ENCODE peak calls at places on chromosomes 11 and 22, in four cellular contexts. W is sigmoid colon, M is IMR-90, H is uterus. Q is an unnamed sample.

GRCh38 chr11:66020618-66021357 is 5.5 kb downstream of the CATSPER1 start:
- DNase-seq in W (no peak), M (peak; percentile 79), H (no peak), Q (no peak)

GRCh38 chr22:47872761-47873535 is 1110.5 kb downstream of the TBC1D22A start:
- DNase-seq in M (no peak), W (no peak), H (no peak), Q (no peak)

GRCh38 chr11:10564692-10565318 is 3.7 kb downstream of the LYVE1 start:
- DNase-seq in M (no peak), H (no peak), W (no peak), Q (no peak)

GRCh38 chr11:61334434-61335354 is 1.7 kb downstream of the TKFC start:
- DNase-seq in W (peak; percentile 48), H (no peak), M (peak; percentile 57), Q (no peak)

GRCh38 chr11:94647926-94648325 is 80.8 kb downstream of the PIWIL4 start:
- DNase-seq in W (no peak), M (peak; percentile 20), H (peak; percentile 76), Q (no peak)

GRCh38 chr22:47047321-47048122 is 285.1 kb downstream of the TBC1D22A start:
- DNase-seq in M (no peak), H (no peak), W (peak; percentile 41), Q (no peak)

GRCh38 chr11:104883342-104883741 is 14.9 kb downstream of the CASP12 start:
- DNase-seq in M (no peak), H (no peak), W (no peak), Q (no peak)

GRCh38 chr11:69837791-69838190 is 18.6 kb upstream of the FGF3 start:
- DNase-seq in W (peak; percentile 20), H (no peak), M (no peak), Q (no peak)

GRCh38 chr11:37505406-37505805 is 907.4 kb upstream of the RAG2 start:
- DNase-seq in H (no peak), M (no peak), W (no peak), Q (no peak)

DNA sequence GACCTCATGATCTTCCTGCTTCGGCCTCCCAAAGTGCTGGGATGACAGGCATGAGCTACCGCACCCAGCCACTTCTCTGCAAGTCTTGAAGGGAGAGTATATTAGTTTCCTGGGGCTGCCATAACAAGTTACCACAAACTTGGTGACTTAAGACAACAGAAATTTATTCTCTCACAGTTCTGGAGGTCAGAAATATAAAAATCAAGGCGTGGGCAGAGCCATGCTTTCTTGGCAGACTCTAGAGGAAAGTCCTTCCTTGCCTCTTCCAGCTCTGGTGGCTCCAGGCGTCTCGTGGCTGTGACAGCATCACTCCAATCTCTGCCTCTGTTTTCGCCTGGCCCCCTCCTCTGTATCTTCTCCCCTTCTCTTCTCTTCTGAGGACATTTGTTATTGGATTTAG is 110.2 kb upstream of the NAV2 start:
- DNase-seq in M (no peak), H (no peak), W (no peak), Q (no peak)
- H3K4me1 ChIP-seq in M (peaks cover 18% of the 10 kb centered on the region), H (no peaks in the 10 kb centered on the region), W (peaks cover 24% of the 10 kb centered on the region), Q (no peaks in the 10 kb centered on the region)

GRCh38 chr11:57787920-57788716 is 26.5 kb downstream of the CTNND1 start:
- DNase-seq in M (no peak), H (no peak), W (no peak), Q (no peak)

GRCh38 chr11:57781529-57781943 is 19.9 kb downstream of the CTNND1 start:
- DNase-seq in H (no peak), M (peak; percentile 33), W (no peak), Q (no peak)

GRCh38 chr11:57787205-57787604 is 25.6 kb downstream of the CTNND1 start:
- DNase-seq in M (no peak), W (no peak), H (no peak), Q (no peak)

GRCh38 chr11:57785072-57785471 is 23.5 kb downstream of the CTNND1 start:
- DNase-seq in H (no peak), W (no peak), M (no peak), Q (no peak)

DNA sequence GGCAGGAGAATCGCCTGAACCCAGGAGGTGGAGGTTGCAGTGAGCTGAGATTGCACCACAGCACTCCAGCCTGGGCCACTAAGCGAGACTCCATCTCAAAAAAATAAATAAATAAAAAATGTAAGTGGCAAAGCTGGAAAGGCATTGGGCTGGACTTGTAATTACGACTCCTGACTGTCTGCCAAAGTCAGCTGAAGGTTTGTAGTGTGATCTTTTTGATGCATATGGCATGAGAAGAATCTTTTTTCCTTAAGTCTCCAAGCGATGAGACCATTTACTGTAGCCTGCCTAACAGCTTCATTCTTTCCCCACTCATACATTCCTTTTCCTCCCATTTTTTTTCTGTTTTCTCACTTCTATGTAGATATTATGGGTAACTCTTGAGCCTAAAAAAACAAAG is 24.8 kb downstream of the CTNND1 start:
- DNase-seq in H (no peak), W (no peak), M (peak; percentile 38), Q (no peak)
- H3K4me1 ChIP-seq in H (peaks cover 19% of the 10 kb centered on the region), W (peaks cover 91% of the 10 kb centered on the region), M (peaks cover 15% of the 10 kb centered on the region), Q (peaks cover 6% of the 10 kb centered on the region)

DNA sequence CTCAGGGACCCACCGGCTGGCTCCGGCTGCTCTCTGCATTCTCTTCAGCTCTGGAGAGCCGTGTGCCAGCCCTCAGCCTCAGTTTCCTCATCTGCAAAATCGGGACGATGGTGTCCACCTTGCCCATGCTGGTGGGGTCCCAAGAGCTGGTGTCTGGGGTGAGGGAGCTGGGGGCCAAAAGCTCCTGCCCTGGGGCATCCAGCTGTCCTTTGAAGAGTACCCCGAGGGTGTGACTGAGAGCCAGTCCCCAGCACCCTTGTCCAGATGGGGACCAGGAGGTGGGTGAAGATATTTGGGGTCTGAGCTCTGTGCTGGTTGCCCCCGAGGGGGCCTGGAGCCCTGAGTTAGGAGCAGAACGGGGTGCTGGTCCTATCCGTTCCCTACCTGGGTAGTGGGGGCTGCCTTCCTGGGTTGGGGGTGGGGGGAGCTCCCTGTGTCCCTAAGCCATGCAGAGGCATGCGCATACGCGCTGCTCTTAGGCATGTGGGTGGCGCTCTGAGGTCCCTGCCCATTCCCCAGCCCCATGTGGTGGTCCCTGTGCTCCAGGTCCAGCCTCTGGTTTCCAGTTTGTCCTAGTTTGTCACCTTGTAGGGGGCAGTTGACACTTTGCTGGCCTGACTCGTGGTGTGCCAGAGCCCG is 4.9 kb downstream of the LRP5 start:
- DNase-seq in M (no peak), W (no peak), H (no peak), Q (no peak)
- H3K4me1 ChIP-seq in M (peaks cover 13% of the 10 kb centered on the region), W (peaks cover 58% of the 10 kb centered on the region), H (peaks cover 4% of the 10 kb centered on the region), Q (peaks cover 15% of the 10 kb centered on the region)

DNA sequence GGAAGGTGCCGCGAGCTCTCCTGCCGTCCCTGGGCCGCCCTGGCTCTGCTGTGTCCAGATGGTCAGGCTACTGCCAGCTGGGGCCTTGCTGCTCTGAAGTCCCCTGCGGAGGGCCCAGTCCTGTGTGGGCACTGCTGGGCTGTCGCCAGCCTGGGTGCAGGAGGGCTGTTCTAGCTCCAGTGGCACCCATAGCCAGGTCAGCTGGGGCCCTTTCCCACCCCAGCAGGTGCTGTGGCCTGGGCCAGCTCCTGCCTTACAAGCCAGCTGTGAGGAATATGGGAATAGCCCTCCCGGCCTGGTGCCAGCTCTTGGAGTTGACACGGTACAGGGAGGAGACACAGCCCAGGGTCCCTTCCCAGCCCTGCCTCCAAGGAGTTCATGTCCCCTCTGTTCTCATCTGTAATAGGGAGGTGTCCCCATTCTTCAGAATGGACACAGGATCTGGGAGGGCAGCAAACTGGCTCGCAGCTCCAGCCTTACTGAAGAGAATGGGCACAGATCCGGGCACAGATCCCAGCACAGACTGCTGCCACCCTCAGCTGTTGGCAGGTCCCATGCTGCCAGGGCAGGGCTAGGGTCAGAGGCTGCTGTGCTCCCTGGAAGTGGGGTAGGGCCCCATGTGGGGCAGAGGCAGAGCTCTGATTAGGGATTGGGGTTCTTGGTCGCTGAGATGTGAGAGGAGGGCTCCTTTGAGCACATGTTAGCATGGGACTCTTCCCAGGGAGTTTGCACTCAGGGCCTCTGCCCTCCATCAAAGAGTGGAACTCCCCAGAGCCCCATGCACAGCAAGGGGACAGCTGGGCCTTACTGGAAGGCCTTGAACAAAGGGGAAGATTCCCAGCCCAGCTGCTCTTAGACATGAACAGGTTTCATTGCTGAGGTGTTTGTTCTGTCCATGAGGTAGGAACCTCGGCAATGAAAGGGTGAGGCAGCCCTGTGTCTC is 3.7 kb downstream of the DERL3 start:
- DNase-seq in M (no peak), W (peak; percentile 65), H (no peak), Q (no peak)
- H3K4me1 ChIP-seq in M (peaks cover 4% of the 10 kb centered on the region), W (peaks cover 21% of the 10 kb centered on the region), H (peaks cover 15% of the 10 kb centered on the region), Q (peaks cover 7% of the 10 kb centered on the region)

DNA sequence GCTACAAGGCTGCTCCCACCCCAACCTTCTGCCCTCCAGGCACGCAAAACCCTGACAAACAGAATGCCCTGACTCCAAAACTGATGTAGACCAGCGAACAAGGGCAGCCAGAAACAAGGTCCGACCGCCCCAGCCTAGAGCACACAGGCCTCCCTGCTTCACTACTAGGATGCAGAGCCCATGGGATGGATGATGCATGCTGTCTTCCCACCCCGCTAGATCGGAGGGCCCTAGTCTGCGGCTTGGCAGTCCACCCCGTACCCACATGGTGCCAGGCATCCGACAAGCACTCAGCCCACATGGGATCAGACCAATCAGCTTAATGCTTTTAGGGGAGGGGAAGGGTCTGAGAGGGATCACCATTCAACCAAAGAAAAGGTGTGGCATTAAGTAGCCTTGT is 30.6 kb downstream of the PISD start:
- DNase-seq in H (no peak), M (no peak), W (no peak), Q (no peak)
- H3K4me1 ChIP-seq in H (peaks cover 7% of the 10 kb centered on the region), M (peaks cover 18% of the 10 kb centered on the region), W (peaks cover 61% of the 10 kb centered on the region), Q (peaks cover 6% of the 10 kb centered on the region)

DNA sequence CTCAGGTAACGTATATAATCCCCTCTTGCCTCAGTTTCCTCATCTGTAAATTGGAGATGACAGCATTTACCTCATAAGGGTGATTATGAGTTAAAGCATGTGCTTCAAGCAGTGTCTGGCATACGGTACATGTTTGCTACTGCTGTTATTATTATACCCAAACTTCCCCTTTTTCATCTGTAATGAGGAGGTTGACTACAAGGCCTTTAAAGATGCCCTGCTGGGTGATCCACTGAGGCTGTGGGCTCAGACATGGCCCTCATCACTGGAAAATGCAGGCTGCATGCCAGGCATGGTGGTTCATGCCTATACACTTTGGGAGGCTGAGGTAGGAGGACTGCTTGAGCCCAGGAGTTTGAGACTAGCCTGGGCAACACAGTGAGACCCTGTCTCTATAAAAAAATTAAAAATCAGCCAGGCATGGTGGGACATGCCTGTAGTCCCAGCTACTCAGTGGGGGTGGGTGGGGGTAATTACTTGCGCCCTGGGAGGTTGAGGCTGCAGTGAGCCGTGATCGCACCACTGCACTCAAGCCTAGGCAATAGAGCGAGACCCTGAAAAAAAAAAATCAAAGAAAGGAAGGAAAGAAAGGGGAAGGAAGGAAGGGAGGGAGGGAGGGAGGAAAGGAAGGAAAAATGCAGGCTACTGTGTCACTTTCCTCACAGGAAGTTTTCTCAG is 4.3 kb downstream of the PIK3IP1 start:
- DNase-seq in W (peak; percentile 57), M (no peak), H (no peak), Q (no peak)
- H3K4me1 ChIP-seq in W (peaks cover 65% of the 10 kb centered on the region), M (peaks cover 3% of the 10 kb centered on the region), H (peaks cover 5% of the 10 kb centered on the region), Q (peaks cover 18% of the 10 kb centered on the region)